ENCODE peak calls at places on chromosomes 13 and 19, in seven cellular contexts. U is sigmoid colon, S is uterus, H is heart left ventricle, V is fibroblast of lung, O is hepatocyte, D is right cardiac atrium. X is an unnamed sample. For H3K4me1, the result is how much of the 10 kb centered on the place peaks cover.

GRCh38 chr19:17264641-17264979 is at the start of gene USHBP1:
- DNase-seq in U (no peak), S (no peak), H (peak), V (no peak), O (no peak), D (peak), X (no peak)

GRCh38 chr19:48720613-48721296 is 1.2 kb upstream of the MAMSTR start:
- DNase-seq in U (peak), S (peak), H (peak), V (peak), O (peak), D (peak), X (peak)

GRCh38 chr13:40146586-40147240 is 491.3 kb downstream of the COG6 start:
- DNase-seq in U (no peak), S (no peak), H (no peak), V (no peak), O (no peak), D (no peak), X (no peak)

GRCh38 chr19:737591-738093 is 13.3 kb upstream of the MISP start:
- DNase-seq in U (peak), S (peak), H (no peak), V (peak), O (peak), D (no peak), X (peak)

GRCh38 chr13:51270606-51271005 is 48.4 kb downstream of the FAM124A start:
- DNase-seq in U (no peak), S (no peak), H (no peak), V (no peak), O (no peak), D (no peak), X (no peak)

GRCh38 chr13:20969182-20969581 is 66.6 kb upstream of the XPO4 start:
- DNase-seq in U (no peak), S (no peak), H (no peak), V (peak), O (no peak), D (no peak), X (no peak)

GRCh38 chr19:51462276-51462675 is 4.0 kb upstream of the SIGLEC8 start:
- DNase-seq in U (peak), S (no peak), H (no peak), V (no peak), O (no peak), D (no peak), X (no peak)

GRCh38 chr13:41588899-41589298 is 131.5 kb downstream of the RGCC start:
- DNase-seq in U (no peak), S (no peak), H (no peak), V (peak), O (no peak), D (no peak), X (no peak)

GRCh38 chr19:4366666-4367335 is 23.4 kb downstream of the MPND start:
- DNase-seq in U (no peak), S (no peak), H (no peak), V (no peak), O (no peak), D (no peak), X (no peak)

GRCh38 chr19:4367781-4368127 is 24.4 kb downstream of the MPND start:
- DNase-seq in U (no peak), S (no peak), H (no peak), V (no peak), O (no peak), D (no peak), X (no peak)

GRCh38 chr19:4367336-4367723 is 24.0 kb downstream of the MPND start:
- DNase-seq in U (no peak), S (no peak), H (no peak), V (no peak), O (no peak), D (no peak), X (no peak)

GRCh38 chr19:4365341-4365740 is 22.0 kb downstream of the MPND start:
- DNase-seq in U (no peak), S (no peak), H (no peak), V (no peak), O (no peak), D (no peak), X (no peak)

DNA sequence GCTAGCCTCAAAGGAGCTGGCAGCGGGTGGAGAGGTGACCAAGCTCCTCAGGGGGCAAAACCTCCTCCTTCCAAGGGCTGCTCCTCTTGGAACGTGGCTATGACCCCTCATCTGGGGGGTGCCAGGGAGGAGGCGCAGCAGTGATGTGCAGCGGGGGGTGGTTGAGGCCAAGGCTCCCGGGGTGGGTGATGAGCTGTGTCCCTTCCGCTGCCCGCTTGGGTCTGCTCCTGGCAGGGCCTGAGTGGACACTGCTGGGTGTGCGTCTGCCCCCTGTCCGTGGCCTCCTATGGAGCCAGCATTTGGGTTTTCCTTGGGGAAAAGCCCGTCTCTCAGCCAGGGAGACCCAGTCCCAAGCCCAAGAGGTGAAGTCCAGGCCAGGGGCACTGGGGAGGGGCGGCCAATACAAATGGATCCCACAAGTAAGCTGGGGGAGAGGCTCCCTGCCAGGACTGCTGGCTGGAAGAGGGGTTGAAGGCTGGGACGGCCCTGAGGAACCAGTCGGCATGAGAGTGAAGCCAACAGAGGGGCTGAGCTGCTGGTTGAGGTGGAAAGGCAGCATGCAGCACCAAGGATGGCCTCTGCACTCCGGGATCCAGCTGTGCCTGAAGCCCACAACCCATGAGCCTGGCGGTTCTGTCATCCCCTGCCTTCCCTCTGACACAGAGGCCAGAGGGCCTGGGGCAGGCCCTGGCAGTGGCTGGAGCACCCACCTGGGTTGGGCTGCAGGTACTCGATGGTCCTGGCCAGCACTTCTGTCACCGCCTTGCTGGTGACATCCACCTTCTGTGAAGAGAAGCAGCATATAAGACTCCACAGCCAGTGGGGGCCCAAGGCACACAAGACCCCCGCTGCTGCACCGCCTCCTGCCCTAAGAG is 22.7 kb downstream of the MPND start:
- DNase-seq in U (no peak), S (no peak), H (no peak), V (no peak), O (no peak), D (no peak), X (no peak)
- H3K27ac ChIP-seq in U (no peak), S (no peak), H (no peak), V (no peak), O (no peak), D (no peak), X (no peak)

GRCh38 chr13:111184685-111185401 is 69.7 kb downstream of the ARHGEF7 start:
- DNase-seq in U (no peak), S (no peak), H (peak), V (no peak), O (no peak), D (no peak), X (peak)
- H3K4me3 ChIP-seq in U (no peak), S (no peak), H (no peak), V (no peak), O (no peak), D (no peak), X (peak)

DNA sequence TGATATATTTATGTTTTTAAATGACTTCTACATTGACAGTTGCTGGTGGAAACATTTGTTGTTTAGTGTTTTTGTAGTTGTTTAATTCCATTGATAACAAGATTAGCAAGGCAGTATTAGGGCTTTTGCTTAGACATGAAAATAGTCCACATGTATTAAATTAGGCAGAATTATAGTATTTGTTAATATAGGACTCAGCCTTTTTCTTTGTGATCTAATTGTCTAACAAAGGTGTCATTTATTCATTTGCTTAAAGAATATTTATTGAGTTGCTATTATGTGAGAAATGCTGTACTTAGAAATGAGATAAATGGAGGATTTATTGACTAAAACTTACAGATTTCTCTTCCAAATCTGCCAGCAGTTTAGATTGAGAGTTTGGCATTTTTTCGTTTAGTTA is 41.7 kb upstream of the KCTD4 start:
- DNase-seq in U (no peak), S (no peak), H (no peak), V (no peak), O (no peak), D (no peak), X (no peak)
- H3K4me1 ChIP-seq in U (under half), S (under half), H (under half), V (under half), O (under half), D (under half), X (under half)

GRCh38 chr19:7998081-7998480 is 7.4 kb downstream of the ELAVL1 start:
- DNase-seq in U (no peak), S (no peak), H (no peak), V (peak), O (no peak), D (no peak), X (no peak)
- H3K27ac ChIP-seq in U (no peak), S (no peak), H (no peak), V (no peak), O (no peak), D (no peak), X (no peak)

DNA sequence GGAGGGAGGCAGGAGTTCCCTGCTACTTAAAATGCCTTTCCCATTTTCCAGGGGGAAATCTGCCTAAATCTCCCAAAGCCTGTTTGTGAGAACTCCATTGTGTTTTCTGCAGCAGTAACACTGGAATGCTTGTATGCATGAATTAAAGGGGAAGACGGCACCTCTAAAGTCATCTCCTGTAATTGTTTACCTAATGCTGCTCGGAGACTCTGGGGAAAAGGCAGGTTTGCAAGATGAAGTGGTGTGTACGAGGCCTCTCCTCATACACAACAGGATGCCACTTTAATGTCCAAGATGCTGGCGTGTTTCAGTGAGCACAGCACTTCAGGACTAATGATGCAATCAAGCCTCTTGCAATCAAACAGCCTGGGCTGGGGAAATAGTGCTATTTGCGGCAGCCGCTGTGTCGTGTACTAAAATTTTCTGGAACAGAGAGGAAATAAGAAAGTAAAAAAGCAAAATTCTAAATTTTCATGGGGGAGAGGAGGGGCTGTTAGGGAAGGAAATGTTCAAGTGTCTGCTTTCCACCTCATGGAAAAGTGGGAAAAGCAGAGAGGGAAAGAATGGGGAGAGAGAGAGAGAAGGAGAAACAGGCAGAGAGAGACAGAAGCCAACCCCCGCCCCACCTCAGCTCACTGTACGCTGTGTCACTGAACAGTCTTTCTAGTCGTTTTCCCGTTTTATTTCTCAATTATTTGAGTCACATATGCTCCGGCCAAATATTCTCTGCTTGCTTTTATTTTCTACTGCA is 32.9 kb downstream of the TSHZ3 start:
- DNase-seq in U (peak), S (peak), H (no peak), V (peak), O (no peak), D (peak), X (no peak)
- H3K4me3 ChIP-seq in U (peak), S (peak), H (peak), V (no peak), O (no peak), D (no peak), X (no peak)

DNA sequence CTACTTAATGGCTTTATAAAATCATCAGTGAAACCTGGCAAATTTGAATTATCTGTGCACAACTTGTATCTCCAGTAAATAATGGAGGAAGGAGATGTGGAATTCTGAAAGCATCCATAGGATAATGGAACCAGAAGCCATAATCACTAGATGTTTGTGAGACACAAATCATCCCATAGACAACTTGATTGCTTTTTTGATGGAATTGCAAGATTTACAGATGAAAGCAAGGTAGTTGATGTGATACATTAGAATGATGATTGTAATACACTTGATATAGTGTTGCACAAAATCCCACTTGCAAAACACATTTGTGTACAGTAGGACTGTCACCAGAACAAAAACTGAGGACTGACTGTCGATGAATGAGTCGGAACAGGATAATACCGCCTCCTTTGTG is 178.4 kb downstream of the IRS2 start:
- DNase-seq in U (no peak), S (no peak), H (no peak), V (no peak), O (no peak), D (no peak), X (no peak)
- H3K4me1 ChIP-seq in U (under half), S (under half), H (under half), V (under half), O (under half), D (under half), X (under half)

GRCh38 chr13:81396172-81396571 is 1055.2 kb upstream of the SPRY2 start:
- DNase-seq in U (no peak), S (no peak), H (no peak), V (no peak), O (no peak), D (no peak), X (no peak)
- H3K27ac ChIP-seq in U (no peak), S (no peak), H (no peak), V (no peak), O (no peak), D (no peak), X (no peak)

DNA sequence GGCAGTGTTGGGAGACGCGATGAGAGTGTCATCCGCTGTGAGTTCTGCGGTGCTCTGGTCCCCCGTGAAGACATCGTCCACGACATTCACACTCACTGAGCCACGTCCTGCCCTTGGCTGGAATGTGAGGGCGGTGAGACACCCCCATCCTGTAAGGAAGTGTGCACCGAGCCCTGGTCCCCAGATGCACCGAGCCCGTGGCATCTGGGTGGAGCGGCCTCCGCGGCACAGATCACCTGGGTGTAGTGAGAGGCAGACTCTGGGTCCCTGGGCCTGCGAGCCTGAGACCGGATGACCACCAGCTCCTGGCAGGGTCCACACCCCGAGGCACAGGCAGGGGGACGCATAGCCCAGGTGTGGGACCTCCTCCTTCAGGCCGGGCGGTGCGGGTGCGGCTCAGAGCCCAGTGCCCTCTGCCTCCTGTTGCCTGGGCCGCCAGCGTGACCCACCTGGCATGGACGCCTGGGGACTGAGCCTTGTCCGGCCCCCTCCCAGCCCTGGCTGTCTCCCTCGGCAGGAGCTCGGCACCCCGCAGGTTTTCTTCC is 12.4 kb downstream of the MCF2L start:
- DNase-seq in U (no peak), S (no peak), H (no peak), V (no peak), O (no peak), D (no peak), X (no peak)
- H3K4me3 ChIP-seq in U (peak), S (no peak), H (peak), V (no peak), O (no peak), D (peak), X (no peak)

DNA sequence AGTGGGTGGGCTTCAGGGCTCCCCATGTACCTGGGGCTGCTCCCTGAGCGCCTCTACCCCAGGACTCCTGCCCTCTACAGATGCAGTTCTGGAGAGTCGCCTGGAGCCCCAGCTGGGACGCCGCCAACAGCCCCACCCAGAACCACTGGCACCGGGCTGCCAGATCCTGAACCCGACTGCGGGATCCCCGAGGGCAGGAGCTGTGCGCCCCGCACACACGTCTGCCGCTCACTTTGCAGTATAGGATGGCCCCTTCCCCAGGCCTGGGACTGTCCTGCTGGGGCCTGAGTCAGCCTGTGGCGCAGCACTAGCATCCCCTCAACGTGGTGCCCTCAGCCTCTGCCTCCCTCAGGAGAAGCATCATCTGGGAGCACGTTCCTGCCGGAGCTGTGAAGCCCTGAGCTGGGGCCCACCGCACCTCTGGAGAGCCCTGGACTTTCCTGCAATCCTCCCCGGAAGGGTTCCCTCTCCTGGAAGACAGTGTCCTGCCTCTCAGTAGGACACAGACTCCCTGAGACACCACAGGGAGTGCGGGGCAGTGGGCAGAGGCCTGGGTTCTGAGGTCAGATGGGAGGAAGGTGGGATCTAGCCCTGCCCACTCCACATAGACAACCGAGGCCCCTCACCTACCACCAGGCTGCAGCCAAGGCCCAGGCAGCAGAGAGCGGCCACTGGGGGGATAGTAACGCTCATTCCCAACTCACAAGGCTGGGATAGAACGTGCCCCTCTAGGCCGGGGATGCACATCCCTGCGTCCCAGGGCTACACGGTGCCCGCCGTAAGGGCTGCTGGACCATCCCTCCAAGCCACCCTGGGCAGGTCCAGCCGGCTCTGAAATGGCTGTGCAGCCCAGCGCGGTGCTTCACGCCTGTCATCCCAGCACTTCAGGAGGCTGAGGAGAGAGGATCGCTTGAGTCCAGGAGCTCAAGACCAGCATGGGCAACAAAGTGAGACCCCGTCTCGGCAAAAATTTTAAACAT is 3.5 kb downstream of the REXO1 start:
- DNase-seq in U (no peak), S (no peak), H (no peak), V (no peak), O (no peak), D (no peak), X (no peak)
- H3K4me1 ChIP-seq in U (half or more), S (under half), H (half or more), V (under half), O (under half), D (under half), X (under half)

GRCh38 chr13:113585828-113586355 is 1.3 kb downstream of the TFDP1 start:
- DNase-seq in U (peak), S (peak), H (no peak), V (no peak), O (no peak), D (no peak), X (no peak)
- H3K27ac ChIP-seq in U (no peak), S (no peak), H (no peak), V (no peak), O (no peak), D (no peak), X (no peak)